ENCODE peak calls at places on chromosomes 6 and 20, in six cellular contexts. One of them, this sample, is unnamed.
A peak's percentile ranks its signal among the peaks of the same experiment; 100 is the strongest.

GRCh38 chr6:19918436-19918835 is 81.3 kb downstream of the ID4 start:
- DNase-seq in tibial artery: no peak
- DNase-seq in CD8-positive, alpha-beta T cell: no peak
- DNase-seq in SK-N-SH: no peak
- DNase-seq in upper lobe of right lung: no peak
- DNase-seq in brain microvascular endothelial cell: no peak
- DNase-seq in this sample: no peak

GRCh38 chr20:14879020-14879697 is 541.7 kb upstream of the FLRT3 start:
- DNase-seq in CD8-positive, alpha-beta T cell: no peak
- DNase-seq in brain microvascular endothelial cell: peak; percentile 12
- DNase-seq in tibial artery: no peak
- DNase-seq in upper lobe of right lung: no peak
- DNase-seq in SK-N-SH: no peak
- DNase-seq in this sample: peak; percentile 4

GRCh38 chr20:62778601-62779416 is 17.5 kb upstream of the MRGBP start:
- DNase-seq in brain microvascular endothelial cell: no peak
- DNase-seq in tibial artery: no peak
- DNase-seq in CD8-positive, alpha-beta T cell: no peak
- DNase-seq in upper lobe of right lung: no peak
- DNase-seq in SK-N-SH: peak; percentile 38
- DNase-seq in this sample: no peak

GRCh38 chr20:10705801-10706459 is 32.1 kb upstream of the JAG1 start:
- DNase-seq in SK-N-SH: no peak
- DNase-seq in tibial artery: no peak
- DNase-seq in CD8-positive, alpha-beta T cell: no peak
- DNase-seq in upper lobe of right lung: no peak
- DNase-seq in brain microvascular endothelial cell: no peak
- DNase-seq in this sample: no peak

GRCh38 chr6:139483082-139483481 is 108.6 kb upstream of the CITED2 start:
- DNase-seq in CD8-positive, alpha-beta T cell: no peak
- DNase-seq in SK-N-SH: no peak
- DNase-seq in brain microvascular endothelial cell: no peak
- DNase-seq in tibial artery: no peak
- DNase-seq in upper lobe of right lung: no peak
- DNase-seq in this sample: no peak

GRCh38 chr20:17576215-17576614 is 6.3 kb downstream of the DSTN start:
- DNase-seq in SK-N-SH: no peak
- DNase-seq in CD8-positive, alpha-beta T cell: no peak
- DNase-seq in tibial artery: no peak
- DNase-seq in brain microvascular endothelial cell: no peak
- DNase-seq in upper lobe of right lung: no peak
- DNase-seq in this sample: no peak

GRCh38 chr6:128438311-128438916 is 82.0 kb downstream of the PTPRK start:
- DNase-seq in SK-N-SH: no peak
- DNase-seq in tibial artery: no peak
- DNase-seq in upper lobe of right lung: no peak
- DNase-seq in brain microvascular endothelial cell: no peak
- DNase-seq in CD8-positive, alpha-beta T cell: no peak
- DNase-seq in this sample: no peak

GRCh38 chr6:109295109-109295765 is 87.0 kb downstream of the CD164 start:
- DNase-seq in tibial artery: no peak
- DNase-seq in SK-N-SH: no peak
- DNase-seq in brain microvascular endothelial cell: no peak
- DNase-seq in upper lobe of right lung: no peak
- DNase-seq in CD8-positive, alpha-beta T cell: no peak
- DNase-seq in this sample: no peak

GRCh38 chr6:69305456-69305855 is 491.4 kb downstream of the LMBRD1 start:
- DNase-seq in tibial artery: no peak
- DNase-seq in CD8-positive, alpha-beta T cell: no peak
- DNase-seq in upper lobe of right lung: no peak
- DNase-seq in brain microvascular endothelial cell: no peak
- DNase-seq in SK-N-SH: no peak
- DNase-seq in this sample: no peak

GRCh38 chr6:166505133-166505905 is 81.2 kb downstream of the RAMACL start:
- DNase-seq in upper lobe of right lung: no peak
- DNase-seq in SK-N-SH: no peak
- DNase-seq in brain microvascular endothelial cell: no peak
- DNase-seq in tibial artery: no peak
- DNase-seq in CD8-positive, alpha-beta T cell: no peak
- DNase-seq in this sample: no peak

GRCh38 chr20:6075428-6076219 is 21.8 kb upstream of the LRRN4 start:
- DNase-seq in CD8-positive, alpha-beta T cell: no peak
- DNase-seq in brain microvascular endothelial cell: no peak
- DNase-seq in SK-N-SH: no peak
- DNase-seq in upper lobe of right lung: no peak
- DNase-seq in tibial artery: no peak
- DNase-seq in this sample: no peak

GRCh38 chr6:37176268-37177082 is 6.5 kb downstream of the PIM1 start:
- DNase-seq in CD8-positive, alpha-beta T cell: no peak
- DNase-seq in SK-N-SH: no peak
- DNase-seq in upper lobe of right lung: no peak
- DNase-seq in tibial artery: no peak
- DNase-seq in brain microvascular endothelial cell: peak; percentile 18
- DNase-seq in this sample: no peak

GRCh38 chr6:80259113-80259512 is 152.6 kb downstream of the BCKDHB start:
- DNase-seq in SK-N-SH: no peak
- DNase-seq in upper lobe of right lung: no peak
- DNase-seq in tibial artery: no peak
- DNase-seq in CD8-positive, alpha-beta T cell: no peak
- DNase-seq in brain microvascular endothelial cell: no peak
- DNase-seq in this sample: no peak

GRCh38 chr6:109451376-109451775 is 4.2 kb downstream of the MICAL1 start:
- DNase-seq in tibial artery: no peak
- DNase-seq in SK-N-SH: no peak
- DNase-seq in CD8-positive, alpha-beta T cell: no peak
- DNase-seq in brain microvascular endothelial cell: no peak
- DNase-seq in upper lobe of right lung: no peak
- DNase-seq in this sample: no peak

GRCh38 chr6:43953794-43954310 is 173.4 kb downstream of the MRPL14 start:
- DNase-seq in upper lobe of right lung: no peak
- DNase-seq in tibial artery: no peak
- DNase-seq in CD8-positive, alpha-beta T cell: no peak
- DNase-seq in brain microvascular endothelial cell: no peak
- DNase-seq in SK-N-SH: peak; percentile 61
- DNase-seq in this sample: no peak

GRCh38 chr20:61730631-61731362 is 334.9 kb downstream of the TAF4 start:
- DNase-seq in brain microvascular endothelial cell: no peak
- DNase-seq in CD8-positive, alpha-beta T cell: no peak
- DNase-seq in tibial artery: no peak
- DNase-seq in SK-N-SH: no peak
- DNase-seq in upper lobe of right lung: no peak
- DNase-seq in this sample: no peak

GRCh38 chr6:144478487-144478886 is 193.4 kb downstream of the UTRN start:
- DNase-seq in CD8-positive, alpha-beta T cell: no peak
- DNase-seq in upper lobe of right lung: no peak
- DNase-seq in brain microvascular endothelial cell: no peak
- DNase-seq in tibial artery: peak; percentile 61
- DNase-seq in SK-N-SH: no peak
- DNase-seq in this sample: no peak

GRCh38 chr20:5918856-5919633 is 31.3 kb downstream of the TRMT6 start:
- DNase-seq in brain microvascular endothelial cell: peak; percentile 42
- DNase-seq in SK-N-SH: no peak
- DNase-seq in tibial artery: no peak
- DNase-seq in upper lobe of right lung: no peak
- DNase-seq in CD8-positive, alpha-beta T cell: no peak
- DNase-seq in this sample: no peak

GRCh38 chr20:47672166-47672565 is 113.1 kb downstream of the SULF2 start:
- DNase-seq in CD8-positive, alpha-beta T cell: no peak
- DNase-seq in brain microvascular endothelial cell: no peak
- DNase-seq in tibial artery: no peak
- DNase-seq in upper lobe of right lung: peak; percentile 51
- DNase-seq in SK-N-SH: no peak
- DNase-seq in this sample: no peak

GRCh38 chr6:144278659-144279314 is 6.3 kb upstream of the UTRN start:
- DNase-seq in CD8-positive, alpha-beta T cell: no peak
- DNase-seq in tibial artery: no peak
- DNase-seq in SK-N-SH: no peak
- DNase-seq in brain microvascular endothelial cell: no peak
- DNase-seq in upper lobe of right lung: no peak
- DNase-seq in this sample: no peak

GRCh38 chr20:59403261-59403961 is 103.0 kb downstream of the EDN3 start:
- DNase-seq in SK-N-SH: peak; percentile 95
- DNase-seq in upper lobe of right lung: peak; percentile 73
- DNase-seq in tibial artery: no peak
- DNase-seq in CD8-positive, alpha-beta T cell: peak; percentile 57
- DNase-seq in brain microvascular endothelial cell: peak; percentile 1
- DNase-seq in this sample: no peak

GRCh38 chr6:158314737-158315136 is 2.5 kb downstream of the TULP4 start:
- DNase-seq in SK-N-SH: no peak
- DNase-seq in brain microvascular endothelial cell: no peak
- DNase-seq in upper lobe of right lung: no peak
- DNase-seq in CD8-positive, alpha-beta T cell: no peak
- DNase-seq in tibial artery: no peak
- DNase-seq in this sample: no peak

GRCh38 chr6:125020385-125020784 is 58.1 kb downstream of the RNF217 start:
- DNase-seq in upper lobe of right lung: no peak
- DNase-seq in brain microvascular endothelial cell: no peak
- DNase-seq in tibial artery: no peak
- DNase-seq in CD8-positive, alpha-beta T cell: no peak
- DNase-seq in SK-N-SH: no peak
- DNase-seq in this sample: no peak

GRCh38 chr6:139337830-139338229 is 36.6 kb downstream of the CITED2 start:
- DNase-seq in upper lobe of right lung: no peak
- DNase-seq in brain microvascular endothelial cell: no peak
- DNase-seq in SK-N-SH: no peak
- DNase-seq in CD8-positive, alpha-beta T cell: no peak
- DNase-seq in tibial artery: peak; percentile 48
- DNase-seq in this sample: no peak

GRCh38 chr6:125207956-125208355 is 54.4 kb downstream of the TPD52L1 start:
- DNase-seq in tibial artery: no peak
- DNase-seq in CD8-positive, alpha-beta T cell: no peak
- DNase-seq in upper lobe of right lung: no peak
- DNase-seq in SK-N-SH: no peak
- DNase-seq in brain microvascular endothelial cell: no peak
- DNase-seq in this sample: no peak

DNA sequence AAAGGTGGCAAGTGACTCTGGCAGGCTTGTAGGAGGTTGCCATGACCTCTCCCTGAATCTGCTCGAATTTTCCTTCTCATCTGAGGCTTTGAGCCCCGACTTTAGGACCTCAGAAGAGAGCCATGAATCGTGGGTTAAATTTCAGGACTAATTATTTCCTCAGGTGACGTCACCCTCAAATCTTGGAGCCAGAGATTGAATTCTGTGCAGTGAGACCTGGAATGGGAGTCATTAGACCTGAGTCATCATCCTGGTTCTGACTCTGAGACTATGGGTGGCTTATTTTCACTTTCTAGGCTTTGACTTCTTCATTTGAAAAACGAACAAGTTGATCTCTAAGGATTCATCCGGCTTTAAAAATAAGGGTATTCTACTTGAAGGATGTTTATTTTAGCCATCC is 48.5 kb upstream of the PDYN start:
- DNase-seq in SK-N-SH: no peak
- DNase-seq in CD8-positive, alpha-beta T cell: no peak
- DNase-seq in upper lobe of right lung: no peak
- DNase-seq in brain microvascular endothelial cell: peak; percentile 27
- DNase-seq in tibial artery: no peak
- DNase-seq in this sample: no peak
- H3K27ac ChIP-seq in SK-N-SH: no peak overlapping the region
- H3K27ac ChIP-seq in CD8-positive, alpha-beta T cell: no peak overlapping the region
- H3K27ac ChIP-seq in upper lobe of right lung: no peak overlapping the region
- H3K27ac ChIP-seq in brain microvascular endothelial cell: no peak overlapping the region
- H3K27ac ChIP-seq in tibial artery: no peak overlapping the region
- H3K27ac ChIP-seq in this sample: no peak overlapping the region

GRCh38 chr6:21360353-21360752 is 233.2 kb upstream of the SOX4 start:
- DNase-seq in brain microvascular endothelial cell: peak; percentile 19
- DNase-seq in SK-N-SH: no peak
- DNase-seq in tibial artery: no peak
- DNase-seq in upper lobe of right lung: no peak
- DNase-seq in CD8-positive, alpha-beta T cell: no peak
- DNase-seq in this sample: no peak
- TF ChIP-seq CTCF in brain microvascular endothelial cell: no peak
- TF ChIP-seq CTCF in SK-N-SH: no peak
- TF ChIP-seq CTCF in tibial artery: no peak
- TF ChIP-seq CTCF in upper lobe of right lung: no peak
- TF ChIP-seq CTCF in CD8-positive, alpha-beta T cell: no peak
- TF ChIP-seq CTCF in this sample: no peak

GRCh38 chr6:3324262-3324942 is 65.7 kb downstream of the PSMG4 start:
- DNase-seq in brain microvascular endothelial cell: peak; percentile 99
- DNase-seq in CD8-positive, alpha-beta T cell: no peak
- DNase-seq in upper lobe of right lung: no peak
- DNase-seq in tibial artery: no peak
- DNase-seq in SK-N-SH: no peak
- DNase-seq in this sample: peak; percentile 69

GRCh38 chr6:3326981-3327380 is 68.2 kb downstream of the PSMG4 start:
- DNase-seq in SK-N-SH: no peak
- DNase-seq in brain microvascular endothelial cell: no peak
- DNase-seq in upper lobe of right lung: no peak
- DNase-seq in tibial artery: no peak
- DNase-seq in CD8-positive, alpha-beta T cell: no peak
- DNase-seq in this sample: no peak

GRCh38 chr6:3326179-3326971 is 67.6 kb downstream of the PSMG4 start:
- DNase-seq in upper lobe of right lung: no peak
- DNase-seq in brain microvascular endothelial cell: no peak
- DNase-seq in CD8-positive, alpha-beta T cell: no peak
- DNase-seq in SK-N-SH: no peak
- DNase-seq in tibial artery: no peak
- DNase-seq in this sample: no peak

GRCh38 chr6:3323696-3324261 is 65.0 kb downstream of the PSMG4 start:
- DNase-seq in upper lobe of right lung: no peak
- DNase-seq in tibial artery: no peak
- DNase-seq in SK-N-SH: no peak
- DNase-seq in brain microvascular endothelial cell: no peak
- DNase-seq in CD8-positive, alpha-beta T cell: no peak
- DNase-seq in this sample: no peak

DNA sequence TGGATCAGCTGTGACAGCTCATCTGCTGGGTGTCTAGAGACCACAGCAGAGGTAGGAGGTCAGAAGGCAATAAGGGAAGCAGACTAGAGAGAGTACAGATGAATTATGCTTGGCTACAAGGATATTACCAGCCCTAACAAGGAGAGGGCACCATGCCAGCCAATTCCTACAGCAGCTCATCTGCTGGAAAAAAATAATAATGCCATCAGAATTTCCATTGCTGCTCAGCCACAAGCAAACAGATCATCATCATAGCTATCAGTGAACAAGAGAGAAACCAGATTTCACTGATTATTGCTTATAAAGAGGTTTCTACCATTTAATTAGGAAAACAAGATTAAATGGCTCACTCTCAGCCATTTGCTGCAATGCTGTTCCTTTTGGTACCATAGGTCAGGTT is 66.5 kb downstream of the PSMG4 start:
- DNase-seq in tibial artery: no peak
- DNase-seq in brain microvascular endothelial cell: peak; percentile 63
- DNase-seq in upper lobe of right lung: no peak
- DNase-seq in CD8-positive, alpha-beta T cell: no peak
- DNase-seq in SK-N-SH: peak; percentile 61
- DNase-seq in this sample: no peak
- H3K4me3 ChIP-seq in tibial artery: no peak overlapping the region
- H3K4me3 ChIP-seq in brain microvascular endothelial cell: no peak overlapping the region
- H3K4me3 ChIP-seq in upper lobe of right lung: no peak overlapping the region
- H3K4me3 ChIP-seq in CD8-positive, alpha-beta T cell: no peak overlapping the region
- H3K4me3 ChIP-seq in SK-N-SH: no peak overlapping the region
- H3K4me3 ChIP-seq in this sample: no peak overlapping the region

DNA sequence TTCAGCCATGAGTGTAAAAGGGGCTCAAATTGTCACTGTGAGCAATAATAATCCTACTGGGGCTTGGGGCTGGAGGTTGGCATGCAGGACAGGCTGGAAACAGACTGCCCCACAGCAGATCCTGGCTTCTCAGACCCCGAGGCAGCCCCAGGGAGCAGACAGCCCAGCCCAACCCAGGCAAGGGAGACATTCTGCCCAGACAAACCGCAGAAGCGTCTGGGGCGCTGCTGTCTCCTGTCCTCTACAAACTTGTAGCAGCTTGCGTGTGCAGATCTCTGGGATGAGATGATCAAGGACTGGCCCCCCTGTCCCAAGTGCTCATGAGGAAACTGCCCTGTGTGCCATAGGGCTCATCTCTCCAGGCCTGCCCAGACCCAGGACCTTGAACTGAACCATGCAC is 84.6 kb downstream of the MAFB start:
- DNase-seq in SK-N-SH: no peak
- DNase-seq in brain microvascular endothelial cell: no peak
- DNase-seq in upper lobe of right lung: no peak
- DNase-seq in CD8-positive, alpha-beta T cell: no peak
- DNase-seq in tibial artery: no peak
- DNase-seq in this sample: no peak
- H3K27ac ChIP-seq in SK-N-SH: no peak overlapping the region
- H3K27ac ChIP-seq in brain microvascular endothelial cell: no peak overlapping the region
- H3K27ac ChIP-seq in upper lobe of right lung: no peak overlapping the region
- H3K27ac ChIP-seq in CD8-positive, alpha-beta T cell: no peak overlapping the region
- H3K27ac ChIP-seq in tibial artery: no peak overlapping the region
- H3K27ac ChIP-seq in this sample: no peak overlapping the region

This sample was measured in AG04450.